ENCODE peak calls at places on chromosomes 7 and 10, in nine cellular contexts. C is IMR-90, F is body of pancreas, B is adrenal gland, O is prostate gland, L is ovary, T is uterus, U is transverse colon, X is breast epithelium. S is an unnamed sample. For H3K36me3 and H3K4me1, the result is how much of the 10 kb centered on the place peaks cover.

GRCh38 chr10:75624632-75625031 is 193.2 kb downstream of the LRMDA start:
- DNase-seq in C (no peak), F (no peak), B (no peak), O (no peak), L (no peak), T (no peak), U (no peak), X (no peak), S (no peak)

GRCh38 chr7:144656960-144657359 is 178.9 kb downstream of the TPK1 start:
- DNase-seq in C (no peak), F (no peak), B (no peak), O (no peak), L (no peak), T (no peak), U (no peak), X (no peak), S (no peak)

GRCh38 chr10:45239642-45240041 is 75.8 kb downstream of the OR13A1 start:
- DNase-seq in C (peak), F (no peak), B (no peak), O (no peak), L (no peak), T (no peak), U (no peak), X (no peak), S (no peak)

GRCh38 chr10:129481641-129482040 is 14.6 kb downstream of the MGMT start:
- DNase-seq in C (no peak), F (no peak), B (no peak), O (no peak), L (no peak), T (no peak), U (no peak), X (no peak), S (no peak)

GRCh38 chr7:96285579-96285978 is 36.3 kb downstream of the SLC25A13 start:
- DNase-seq in C (peak), F (no peak), B (no peak), O (no peak), L (no peak), T (no peak), U (no peak), X (no peak), S (no peak)

GRCh38 chr7:452230-452751 is 67.4 kb downstream of the PDGFA start:
- DNase-seq in C (peak), F (no peak), B (no peak), O (no peak), L (peak), T (no peak), U (no peak), X (no peak), S (no peak)

GRCh38 chr10:128462026-128462425 is 335.8 kb upstream of the MKI67 start:
- DNase-seq in C (no peak), F (no peak), B (no peak), O (no peak), L (no peak), T (no peak), U (no peak), X (no peak), S (no peak)

GRCh38 chr10:61628875-61629513 is 33.7 kb upstream of the CABCOCO1 start:
- DNase-seq in C (peak), F (no peak), B (no peak), O (no peak), L (peak), T (peak), U (no peak), X (no peak), S (peak)

GRCh38 chr7:24498439-24498838 is 74.8 kb upstream of the PALS2 start:
- DNase-seq in C (no peak), F (no peak), B (no peak), O (no peak), L (no peak), T (no peak), U (no peak), X (no peak), S (no peak)

GRCh38 chr10:105358911-105359310 is 717.8 kb downstream of the SORCS3 start:
- DNase-seq in C (no peak), F (no peak), B (no peak), O (no peak), L (no peak), T (no peak), U (no peak), X (no peak), S (no peak)

GRCh38 chr7:89988070-89988469 is 166.2 kb upstream of the STEAP1 start:
- DNase-seq in C (no peak), F (no peak), B (no peak), O (no peak), L (no peak), T (no peak), U (no peak), X (no peak), S (no peak)

GRCh38 chr7:80641548-80641947 is 3.1 kb downstream of the CD36 start:
- DNase-seq in C (peak), F (no peak), B (no peak), O (no peak), L (no peak), T (no peak), U (no peak), X (no peak), S (no peak)

GRCh38 chr7:96548664-96549063 is 161.0 kb downstream of the SEM1 start:
- DNase-seq in C (no peak), F (no peak), B (no peak), O (peak), L (no peak), T (no peak), U (no peak), X (no peak), S (no peak)

GRCh38 chr10:35827783-35828182 is 185.7 kb upstream of the FZD8 start:
- DNase-seq in C (no peak), F (no peak), B (no peak), O (no peak), L (no peak), T (no peak), U (no peak), X (no peak), S (no peak)

GRCh38 chr10:57925045-57925444 is 342.6 kb downstream of the IPMK start:
- DNase-seq in C (no peak), F (no peak), B (no peak), O (peak), L (no peak), T (no peak), U (peak), X (no peak), S (no peak)

GRCh38 chr10:110003524-110003885 is 4.3 kb upstream of the ADD3 start:
- DNase-seq in C (no peak), F (no peak), B (no peak), O (peak), L (no peak), T (no peak), U (no peak), X (no peak), S (no peak)

GRCh38 chr7:149287622-149288021 is 25.6 kb downstream of the ZNF783 start:
- DNase-seq in C (no peak), F (no peak), B (no peak), O (no peak), L (no peak), T (no peak), U (no peak), X (no peak), S (no peak)

GRCh38 chr7:431041-431440 is 88.6 kb downstream of the PDGFA start:
- DNase-seq in C (no peak), F (no peak), B (no peak), O (no peak), L (no peak), T (no peak), U (no peak), X (no peak), S (no peak)

GRCh38 chr7:123209786-123210185 is 10.0 kb upstream of the SLC13A1 start:
- DNase-seq in C (no peak), F (peak), B (peak), O (no peak), L (no peak), T (no peak), U (peak), X (no peak), S (no peak)

GRCh38 chr7:42494722-42495121 is 257.7 kb upstream of the GLI3 start:
- DNase-seq in C (no peak), F (peak), B (no peak), O (no peak), L (no peak), T (no peak), U (no peak), X (no peak), S (no peak)

GRCh38 chr10:1183033-1183396 is 126.8 kb downstream of the WDR37 start:
- DNase-seq in C (no peak), F (no peak), B (no peak), O (no peak), L (no peak), T (no peak), U (no peak), X (no peak), S (no peak)

GRCh38 chr10:77264107-77264506 is 373.5 kb downstream of the KCNMA1 start:
- DNase-seq in C (no peak), F (no peak), B (no peak), O (no peak), L (no peak), T (no peak), U (no peak), X (no peak), S (no peak)

GRCh38 chr7:128904381-128905197 is 5.9 kb downstream of the KCP start:
- DNase-seq in C (peak), F (no peak), B (no peak), O (no peak), L (no peak), T (no peak), U (peak), X (peak), S (no peak)

GRCh38 chr10:112804036-112804435 is 146.0 kb upstream of the TCF7L2 start:
- DNase-seq in C (no peak), F (peak), B (no peak), O (peak), L (no peak), T (no peak), U (peak), X (no peak), S (no peak)

GRCh38 chr7:33107136-33108066 is 1.8 kb downstream of the RP9 start:
- DNase-seq in C (peak), F (peak), B (peak), O (no peak), L (no peak), T (no peak), U (peak), X (no peak), S (peak)

GRCh38 chr7:155941688-155942087 is 129.4 kb upstream of the SHH start:
- DNase-seq in C (no peak), F (no peak), B (no peak), O (no peak), L (no peak), T (no peak), U (no peak), X (no peak), S (peak)

GRCh38 chr10:100033766-100034418 is 24.1 kb upstream of the DNMBP start:
- DNase-seq in C (no peak), F (no peak), B (no peak), O (no peak), L (no peak), T (no peak), U (no peak), X (no peak), S (no peak)

GRCh38 chr7:7271094-7271874 is 88.9 kb downstream of the C1GALT1 start:
- DNase-seq in C (no peak), F (no peak), B (no peak), O (no peak), L (no peak), T (no peak), U (peak), X (no peak), S (no peak)

GRCh38 chr10:102229810-102230263 is 3.7 kb downstream of the ELOVL3 start:
- DNase-seq in C (peak), F (peak), B (peak), O (peak), L (peak), T (peak), U (peak), X (peak), S (peak)
- TF ChIP-seq POLR2A in C (peak), F (no peak), B (no peak), O (no peak), L (no peak), T (no peak), U (no peak), X (no peak), S (no peak)

DNA sequence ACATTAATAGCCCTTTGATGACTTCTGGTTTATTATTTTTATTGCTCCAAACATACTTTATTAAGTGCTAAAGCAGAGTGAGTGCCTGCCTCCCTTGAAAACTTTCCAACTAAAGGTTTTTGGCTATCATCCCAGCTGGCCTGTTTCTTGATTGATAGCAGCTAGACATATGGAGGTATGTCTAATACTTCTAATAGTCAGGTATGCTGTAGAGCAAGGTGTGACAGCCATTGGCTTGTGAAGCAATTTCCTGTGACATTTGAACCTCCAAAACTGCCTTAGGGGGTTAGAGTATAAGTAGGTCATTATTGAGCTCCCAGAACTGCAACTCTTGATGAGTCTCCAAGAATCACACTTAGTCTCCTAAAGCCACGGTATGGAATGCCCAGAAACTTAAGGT is 55.8 kb downstream of the LOXL4 start:
- DNase-seq in C (no peak), F (peak), B (no peak), O (no peak), L (no peak), T (no peak), U (no peak), X (no peak), S (no peak)
- H3K36me3 ChIP-seq in C (under half), F (under half), B (under half), O (under half), L (under half), T (under half), U (under half), X (under half), S (under half)

DNA sequence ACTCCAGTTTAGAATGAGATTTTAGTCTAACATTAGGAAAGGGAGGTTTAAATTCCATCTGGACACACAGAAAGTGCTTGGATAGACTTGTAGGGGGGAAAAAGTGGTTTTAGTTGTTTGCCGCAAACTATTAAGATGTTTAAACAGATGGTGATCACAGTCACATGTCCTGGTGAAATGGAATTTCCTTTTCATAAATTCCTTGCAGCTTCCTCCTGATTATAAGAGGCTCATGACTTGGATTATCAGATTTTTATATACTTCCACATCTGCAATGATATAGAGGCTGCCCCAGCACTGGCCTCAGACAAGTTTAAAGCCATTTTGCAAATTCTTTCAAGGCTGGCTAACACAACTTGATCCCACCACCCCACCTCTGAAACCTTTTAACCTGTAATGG is 106.4 kb upstream of the ARMC3 start:
- DNase-seq in C (peak), F (no peak), B (no peak), O (no peak), L (no peak), T (no peak), U (no peak), X (no peak), S (no peak)
- H3K4me1 ChIP-seq in C (under half), F (under half), B (under half), O (under half), L (under half), T (under half), U (under half), X (under half), S (under half)

GRCh38 chr7:107169120-107170050 is 582 bp downstream of the HBP1 start:
- DNase-seq in C (peak), F (peak), B (peak), O (peak), L (peak), T (peak), U (peak), X (peak), S (peak)
- TF ChIP-seq POLR2A in C (peak), F (peak), B (peak), O (peak), L (peak), T (peak), U (peak), X (peak), S (no peak)

DNA sequence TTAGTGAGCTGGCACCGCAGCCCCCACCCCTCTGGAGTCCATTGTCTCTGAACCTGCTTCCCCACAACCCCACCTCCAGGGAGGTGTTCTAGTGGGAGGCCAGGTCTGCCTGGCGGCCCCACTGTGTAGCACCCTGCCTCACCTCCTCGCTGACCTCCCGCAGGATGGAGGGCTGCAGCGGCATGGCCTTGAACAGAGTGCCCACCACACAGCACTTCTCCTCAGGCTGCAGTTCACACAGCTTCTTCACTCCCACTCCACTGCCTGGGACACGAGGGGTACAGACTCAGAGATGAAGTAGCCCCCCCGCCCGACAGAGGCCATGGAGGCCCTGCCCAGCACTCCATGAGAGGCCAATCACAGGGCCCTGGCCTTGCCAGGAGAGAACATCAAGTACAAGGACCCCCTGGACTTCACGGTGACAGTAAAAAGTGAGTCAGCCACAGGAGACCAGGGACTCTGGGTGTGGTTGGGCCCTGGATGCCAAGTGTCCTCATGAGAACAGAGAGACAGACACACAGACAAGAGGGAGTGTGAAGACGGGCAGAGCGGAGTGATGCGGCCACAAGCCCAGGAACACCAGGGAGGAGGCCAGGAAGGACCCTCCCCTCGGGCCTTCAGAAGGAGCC is 5.4 kb downstream of the POLD2 start:
- DNase-seq in C (no peak), F (no peak), B (no peak), O (no peak), L (peak), T (no peak), U (no peak), X (no peak), S (no peak)
- H3K36me3 ChIP-seq in C (under half), F (under half), B (under half), O (under half), L (under half), T (under half), U (under half), X (under half), S (under half)

GRCh38 chr10:6174201-6174874 is 28.4 kb upstream of the PFKFB3 start:
- DNase-seq in C (no peak), F (no peak), B (no peak), O (no peak), L (no peak), T (no peak), U (no peak), X (no peak), S (no peak)
- H3K4me1 ChIP-seq in C (under half), F (under half), B (under half), O (under half), L (under half), T (under half), U (under half), X (under half), S (under half)

DNA sequence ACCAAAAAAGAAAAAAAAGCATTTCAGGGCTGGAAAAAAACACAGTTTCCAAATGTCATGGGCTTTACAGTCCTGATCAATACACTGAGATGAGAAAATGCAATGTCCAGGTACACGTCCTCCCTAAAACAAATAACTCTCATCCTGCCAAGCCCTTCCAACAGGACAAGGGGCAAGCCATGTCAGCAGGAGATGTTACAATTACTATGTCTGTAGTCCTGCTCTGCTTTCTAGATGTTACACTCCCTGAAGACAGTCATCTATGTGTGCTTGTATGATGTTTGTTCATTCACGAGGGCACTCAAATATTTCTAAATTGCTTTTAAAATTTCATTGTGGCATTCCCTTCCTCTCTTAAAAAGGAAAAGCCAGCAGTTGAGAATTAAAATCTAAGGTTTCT is 103.2 kb downstream of the SORBS1 start:
- DNase-seq in C (no peak), F (no peak), B (no peak), O (no peak), L (no peak), T (no peak), U (no peak), X (no peak), S (no peak)
- TF ChIP-seq POLR2A in C (no peak), F (no peak), B (no peak), O (no peak), L (no peak), T (no peak), U (no peak), X (no peak), S (no peak)

DNA sequence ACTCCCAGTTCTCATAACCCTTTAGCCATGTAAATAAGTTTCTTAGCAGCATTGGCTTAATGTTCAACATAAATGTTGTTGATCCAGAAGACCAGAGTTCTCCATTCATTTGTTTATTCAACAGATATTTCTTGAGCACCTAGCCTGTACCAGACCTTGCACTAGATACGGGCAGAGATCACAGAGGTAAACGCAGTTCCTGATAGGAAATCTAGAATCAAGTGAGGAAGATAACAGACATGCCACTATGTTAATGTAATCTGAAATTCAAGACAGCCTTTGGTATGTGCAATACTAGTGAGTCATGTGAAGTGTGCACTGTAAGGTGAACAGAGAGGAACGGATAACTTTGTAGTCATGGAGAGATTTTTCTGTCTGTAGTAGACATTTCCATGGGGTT is 3.0 kb downstream of the BUB3 start:
- DNase-seq in C (peak), F (no peak), B (no peak), O (no peak), L (no peak), T (no peak), U (no peak), X (no peak), S (no peak)
- H3K36me3 ChIP-seq in C (under half), F (under half), B (under half), O (under half), L (under half), T (under half), U (under half), X (under half), S (under half)

GRCh38 chr10:89478739-89479116 is 56.7 kb downstream of the SLC16A12 start:
- DNase-seq in C (peak), F (no peak), B (no peak), O (no peak), L (no peak), T (no peak), U (no peak), X (no peak), S (no peak)
- H3K4me1 ChIP-seq in C (under half), F (half or more), B (under half), O (under half), L (under half), T (under half), U (under half), X (under half), S (half or more)